ENCODE peak calls at places on chromosomes 12 and 14, in four cellular contexts. One of them, this sample, is unnamed.

GRCh38 chr12:905273-906076 is 44.0 kb downstream of the RAD52 start:
- DNase-seq in AG10803: no peak
- DNase-seq in mammary epithelial cell: no peak
- DNase-seq in ascending aorta: no peak
- DNase-seq in this sample: no peak

GRCh38 chr12:15995801-15996200 is 84.7 kb downstream of the DERA start:
- DNase-seq in AG10803: no peak
- DNase-seq in ascending aorta: no peak
- DNase-seq in mammary epithelial cell: no peak
- DNase-seq in this sample: no peak

GRCh38 chr14:102945346-102946130 is 23.1 kb downstream of the AMN start:
- DNase-seq in AG10803: no peak
- DNase-seq in ascending aorta: no peak
- DNase-seq in mammary epithelial cell: no peak
- DNase-seq in this sample: no peak

GRCh38 chr12:19298837-19299605 is 140.3 kb upstream of the AEBP2 start:
- DNase-seq in mammary epithelial cell: peak
- DNase-seq in ascending aorta: no peak
- DNase-seq in AG10803: no peak
- DNase-seq in this sample: no peak

GRCh38 chr12:105420659-105421240 is 90.3 kb downstream of the C12orf75 start:
- DNase-seq in ascending aorta: no peak
- DNase-seq in mammary epithelial cell: peak
- DNase-seq in AG10803: peak
- DNase-seq in this sample: peak

GRCh38 chr12:66279127-66279712 is 23.1 kb upstream of the HELB start:
- DNase-seq in mammary epithelial cell: no peak
- DNase-seq in ascending aorta: no peak
- DNase-seq in AG10803: no peak
- DNase-seq in this sample: peak

GRCh38 chr12:2309647-2310046 is 256.9 kb downstream of the CACNA1C start:
- DNase-seq in AG10803: no peak
- DNase-seq in mammary epithelial cell: no peak
- DNase-seq in ascending aorta: no peak
- DNase-seq in this sample: no peak

GRCh38 chr14:41586237-41586636 is 20.4 kb upstream of the LRFN5 start:
- DNase-seq in AG10803: no peak
- DNase-seq in mammary epithelial cell: no peak
- DNase-seq in ascending aorta: no peak
- DNase-seq in this sample: peak

GRCh38 chr12:15208871-15209656 is 12.2 kb downstream of the RERG start:
- DNase-seq in ascending aorta: no peak
- DNase-seq in AG10803: peak
- DNase-seq in mammary epithelial cell: no peak
- DNase-seq in this sample: peak

GRCh38 chr12:84272324-84272723 is 640.3 kb downstream of the SLC6A15 start:
- DNase-seq in mammary epithelial cell: no peak
- DNase-seq in AG10803: no peak
- DNase-seq in ascending aorta: no peak
- DNase-seq in this sample: no peak

GRCh38 chr14:75559451-75560187 is 18.8 kb upstream of the FLVCR2 start:
- DNase-seq in mammary epithelial cell: peak
- DNase-seq in ascending aorta: no peak
- DNase-seq in AG10803: peak
- DNase-seq in this sample: peak

GRCh38 chr12:117151195-117152031 is 38.9 kb downstream of the FBXO21 start:
- DNase-seq in ascending aorta: no peak
- DNase-seq in AG10803: peak
- DNase-seq in mammary epithelial cell: no peak
- DNase-seq in this sample: peak

GRCh38 chr14:85978851-85979250 is 448.9 kb downstream of the FLRT2 start:
- DNase-seq in mammary epithelial cell: no peak
- DNase-seq in ascending aorta: no peak
- DNase-seq in AG10803: no peak
- DNase-seq in this sample: no peak

GRCh38 chr12:8156845-8157244 is at the start of gene ZNF705A:
- DNase-seq in AG10803: peak
- DNase-seq in ascending aorta: no peak
- DNase-seq in mammary epithelial cell: peak
- DNase-seq in this sample: peak

GRCh38 chr12:12290206-12290605 is 23.4 kb upstream of the LRP6 start:
- DNase-seq in mammary epithelial cell: no peak
- DNase-seq in ascending aorta: no peak
- DNase-seq in AG10803: no peak
- DNase-seq in this sample: no peak

GRCh38 chr14:26173581-26173980 is 424.3 kb downstream of the NOVA1 start:
- DNase-seq in AG10803: no peak
- DNase-seq in ascending aorta: no peak
- DNase-seq in mammary epithelial cell: no peak
- DNase-seq in this sample: no peak

GRCh38 chr12:53378705-53379388 is 1.1 kb upstream of the SP1 start:
- DNase-seq in ascending aorta: no peak
- DNase-seq in mammary epithelial cell: no peak
- DNase-seq in AG10803: no peak
- DNase-seq in this sample: no peak

GRCh38 chr12:113891737-113892520 is 74.2 kb downstream of the RBM19 start:
- DNase-seq in mammary epithelial cell: peak
- DNase-seq in ascending aorta: no peak
- DNase-seq in AG10803: no peak
- DNase-seq in this sample: no peak

GRCh38 chr14:28661171-28661772 is 105.3 kb upstream of the FOXG1 start:
- DNase-seq in AG10803: peak
- DNase-seq in mammary epithelial cell: peak
- DNase-seq in ascending aorta: no peak
- DNase-seq in this sample: peak

GRCh38 chr12:26062566-26062965 is 62.3 kb downstream of the BHLHE41 start:
- DNase-seq in ascending aorta: no peak
- DNase-seq in AG10803: peak
- DNase-seq in mammary epithelial cell: peak
- DNase-seq in this sample: peak

GRCh38 chr12:116054280-116054679 is 223.2 kb downstream of the MED13L start:
- DNase-seq in mammary epithelial cell: no peak
- DNase-seq in ascending aorta: no peak
- DNase-seq in AG10803: no peak
- DNase-seq in this sample: no peak

GRCh38 chr14:93083898-93084297 is 31.8 kb downstream of the ITPK1 start:
- DNase-seq in AG10803: no peak
- DNase-seq in ascending aorta: no peak
- DNase-seq in mammary epithelial cell: no peak
- DNase-seq in this sample: no peak

GRCh38 chr12:6154730-6155459 is 30.4 kb upstream of the VWF start:
- DNase-seq in ascending aorta: no peak
- DNase-seq in mammary epithelial cell: no peak
- DNase-seq in AG10803: no peak
- DNase-seq in this sample: no peak

GRCh38 chr14:93269341-93270068 is 62.4 kb downstream of the UBR7 start:
- DNase-seq in AG10803: peak
- DNase-seq in ascending aorta: no peak
- DNase-seq in mammary epithelial cell: peak
- DNase-seq in this sample: peak

GRCh38 chr14:90675399-90675798 is 140.8 kb downstream of the TTC7B start:
- DNase-seq in AG10803: peak
- DNase-seq in ascending aorta: peak
- DNase-seq in mammary epithelial cell: no peak
- DNase-seq in this sample: peak

GRCh38 chr14:100296106-100296651 is 10.1 kb downstream of the SLC25A29 start:
- DNase-seq in AG10803: no peak
- DNase-seq in mammary epithelial cell: no peak
- DNase-seq in ascending aorta: no peak
- DNase-seq in this sample: no peak

GRCh38 chr12:14185441-14186192 is 179.9 kb upstream of the ATF7IP start:
- DNase-seq in mammary epithelial cell: peak
- DNase-seq in AG10803: peak
- DNase-seq in ascending aorta: no peak
- DNase-seq in this sample: peak

GRCh38 chr12:29103539-29103974 is 45.5 kb upstream of the FAR2 start:
- DNase-seq in mammary epithelial cell: no peak
- DNase-seq in ascending aorta: no peak
- DNase-seq in AG10803: no peak
- DNase-seq in this sample: no peak

GRCh38 chr12:62191747-62192485 is 68.3 kb upstream of the USP15 start:
- DNase-seq in AG10803: peak
- DNase-seq in mammary epithelial cell: peak
- DNase-seq in ascending aorta: no peak
- DNase-seq in this sample: peak

GRCh38 chr14:77457115-77457521 is 283 bp downstream of the VIPAS39 start:
- DNase-seq in ascending aorta: no peak
- DNase-seq in mammary epithelial cell: no peak
- DNase-seq in AG10803: peak
- DNase-seq in this sample: no peak

GRCh38 chr12:121812320-121812871 is 8.6 kb downstream of the SETD1B start:
- DNase-seq in ascending aorta: no peak
- DNase-seq in mammary epithelial cell: peak
- DNase-seq in AG10803: peak
- DNase-seq in this sample: peak

DNA sequence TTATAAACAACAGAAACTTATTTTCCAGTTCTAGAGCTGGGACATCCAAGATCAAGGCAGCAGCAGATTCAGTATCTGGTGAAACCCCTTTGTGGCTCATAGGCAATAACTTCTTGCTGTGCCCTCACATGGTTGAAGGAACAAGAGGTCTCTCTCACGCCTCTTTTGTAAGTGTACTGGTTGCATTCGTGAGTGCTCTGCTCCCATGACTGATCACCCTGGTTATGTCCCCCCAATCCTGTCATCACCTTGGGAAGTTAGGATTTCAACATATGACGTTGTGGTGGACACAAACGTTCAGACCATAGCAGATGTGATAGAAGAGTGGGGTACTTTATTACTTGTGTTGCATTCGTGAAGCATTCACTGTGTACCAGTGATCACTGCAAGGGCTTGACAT is 184.0 kb downstream of the SRGAP1 start:
- DNase-seq in ascending aorta: no peak
- DNase-seq in mammary epithelial cell: no peak
- DNase-seq in AG10803: peak
- DNase-seq in this sample: no peak
- H3K4me3 ChIP-seq in ascending aorta: no peak
- H3K4me3 ChIP-seq in mammary epithelial cell: no peak
- H3K4me3 ChIP-seq in AG10803: no peak
- H3K4me3 ChIP-seq in this sample: no peak

GRCh38 chr12:111685811-111686573 is at the start of the genes ACAD10 and BRAP:
- DNase-seq in ascending aorta: peak
- DNase-seq in AG10803: peak
- DNase-seq in mammary epithelial cell: peak
- DNase-seq in this sample: peak
- TF ChIP-seq CTCF in ascending aorta: no peak
- TF ChIP-seq CTCF in AG10803: no peak
- TF ChIP-seq CTCF in mammary epithelial cell: no peak
- TF ChIP-seq CTCF in this sample: no peak

DNA sequence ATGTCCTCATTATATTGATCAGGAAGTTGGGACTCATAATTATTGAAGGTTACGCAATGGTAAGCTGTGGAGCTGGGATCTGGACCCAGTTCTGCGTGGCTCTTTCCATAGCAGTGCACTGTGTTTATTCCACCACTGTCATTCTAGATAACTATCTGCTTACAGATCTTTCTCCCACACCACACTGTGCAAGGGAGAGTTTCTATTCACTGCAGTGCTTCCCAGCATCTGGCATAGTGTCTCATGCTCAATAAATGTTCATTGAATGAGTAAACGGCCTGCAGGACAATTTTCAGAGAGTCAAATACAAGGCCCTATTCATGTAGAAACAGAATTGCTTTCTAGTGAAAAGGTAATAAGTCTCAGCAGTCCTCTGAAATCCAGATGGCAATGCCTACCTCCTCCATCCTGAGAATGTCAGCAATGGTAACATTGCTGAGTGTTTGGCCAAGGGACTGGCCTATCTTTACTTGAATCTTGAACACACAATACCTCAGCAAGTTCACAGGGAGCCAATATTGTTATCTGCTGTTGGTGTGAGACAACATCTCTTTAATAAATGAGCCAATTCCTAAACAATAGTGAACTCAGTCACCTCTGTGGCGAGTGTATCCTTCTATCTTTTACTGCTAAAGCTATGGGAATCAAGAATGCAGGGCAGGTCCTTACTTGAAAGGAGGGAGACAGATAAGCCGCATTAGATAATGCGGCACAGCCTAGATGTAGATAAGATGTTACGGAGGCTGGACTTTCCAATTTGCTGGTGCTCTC is 332.4 kb upstream of the PRICKLE1 start:
- DNase-seq in ascending aorta: no peak
- DNase-seq in AG10803: no peak
- DNase-seq in mammary epithelial cell: peak
- DNase-seq in this sample: no peak
- H3K4me3 ChIP-seq in ascending aorta: no peak
- H3K4me3 ChIP-seq in AG10803: no peak
- H3K4me3 ChIP-seq in mammary epithelial cell: no peak
- H3K4me3 ChIP-seq in this sample: no peak

GRCh38 chr14:105200074-105200473 is 19.0 kb upstream of the NUDT14 start:
- DNase-seq in mammary epithelial cell: no peak
- DNase-seq in AG10803: no peak
- DNase-seq in ascending aorta: no peak
- DNase-seq in this sample: no peak
- TF ChIP-seq CTCF in mammary epithelial cell: no peak
- TF ChIP-seq CTCF in AG10803: no peak
- TF ChIP-seq CTCF in ascending aorta: no peak
- TF ChIP-seq CTCF in this sample: no peak

DNA sequence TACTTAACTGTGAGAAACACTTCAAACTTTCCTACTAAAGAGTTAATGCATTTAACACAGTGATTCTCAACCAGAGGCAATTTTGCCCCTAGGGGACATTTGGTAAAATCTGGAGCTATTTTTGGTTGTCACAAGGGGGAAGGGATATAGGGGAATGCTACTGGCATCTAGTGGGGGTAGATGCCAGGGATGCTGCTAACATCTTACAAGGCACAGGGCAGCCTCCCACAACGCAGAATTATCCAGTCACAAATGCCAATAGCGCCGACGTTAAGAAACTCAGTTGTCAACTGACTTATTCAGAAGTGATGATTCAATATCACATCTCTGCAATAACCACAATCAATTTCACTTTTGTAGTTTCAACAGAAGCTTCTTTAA is 2.0 kb downstream of the EEA1 start:
- DNase-seq in mammary epithelial cell: peak
- DNase-seq in ascending aorta: no peak
- DNase-seq in AG10803: peak
- DNase-seq in this sample: peak
- H3K4me3 ChIP-seq in mammary epithelial cell: peak
- H3K4me3 ChIP-seq in ascending aorta: peak
- H3K4me3 ChIP-seq in AG10803: peak
- H3K4me3 ChIP-seq in this sample: peak

This sample was measured in cardiac fibroblast.